ENCODE peak calls at places on chromosomes 6 and 20, in nine cellular contexts. One of them, this sample, is unnamed.

GRCh38 chr20:32448306-32449056 is 90.3 kb downstream of the ASXL1 start:
- DNase-seq in suprapubic skin: peak
- DNase-seq in prostate gland: no peak
- DNase-seq in lower leg skin: peak
- DNase-seq in breast epithelium: no peak
- DNase-seq in adrenal gland: peak
- DNase-seq in IMR-90: no peak
- DNase-seq in Peyer's patch: no peak
- DNase-seq in A549: no peak
- DNase-seq in this sample: peak

GRCh38 chr6:96803106-96803481 is 34.2 kb downstream of the GPR63 start:
- DNase-seq in suprapubic skin: no peak
- DNase-seq in prostate gland: no peak
- DNase-seq in lower leg skin: no peak
- DNase-seq in breast epithelium: no peak
- DNase-seq in adrenal gland: no peak
- DNase-seq in IMR-90: no peak
- DNase-seq in Peyer's patch: no peak
- DNase-seq in A549: no peak
- DNase-seq in this sample: no peak

GRCh38 chr6:108914235-108915022 is 66.2 kb downstream of the ARMC2 start:
- DNase-seq in suprapubic skin: no peak
- DNase-seq in prostate gland: no peak
- DNase-seq in lower leg skin: no peak
- DNase-seq in breast epithelium: no peak
- DNase-seq in adrenal gland: no peak
- DNase-seq in IMR-90: peak
- DNase-seq in Peyer's patch: no peak
- DNase-seq in A549: peak
- DNase-seq in this sample: no peak

GRCh38 chr6:168037242-168037641 is 39.8 kb downstream of the KIF25 start:
- DNase-seq in suprapubic skin: peak
- DNase-seq in prostate gland: no peak
- DNase-seq in lower leg skin: peak
- DNase-seq in breast epithelium: no peak
- DNase-seq in adrenal gland: no peak
- DNase-seq in IMR-90: no peak
- DNase-seq in Peyer's patch: no peak
- DNase-seq in A549: no peak
- DNase-seq in this sample: no peak

GRCh38 chr6:107698146-107698545 is 126.0 kb downstream of the SCML4 start:
- DNase-seq in suprapubic skin: no peak
- DNase-seq in prostate gland: no peak
- DNase-seq in lower leg skin: peak
- DNase-seq in breast epithelium: no peak
- DNase-seq in adrenal gland: no peak
- DNase-seq in IMR-90: peak
- DNase-seq in Peyer's patch: no peak
- DNase-seq in A549: no peak
- DNase-seq in this sample: no peak

GRCh38 chr20:50012282-50013263 is 29.8 kb downstream of the SNAI1 start:
- DNase-seq in suprapubic skin: no peak
- DNase-seq in prostate gland: no peak
- DNase-seq in lower leg skin: no peak
- DNase-seq in breast epithelium: no peak
- DNase-seq in adrenal gland: no peak
- DNase-seq in IMR-90: no peak
- DNase-seq in Peyer's patch: no peak
- DNase-seq in A549: no peak
- DNase-seq in this sample: no peak

GRCh38 chr6:19999319-20000191 is 162.4 kb downstream of the ID4 start:
- DNase-seq in suprapubic skin: no peak
- DNase-seq in prostate gland: no peak
- DNase-seq in lower leg skin: no peak
- DNase-seq in breast epithelium: no peak
- DNase-seq in adrenal gland: no peak
- DNase-seq in IMR-90: peak
- DNase-seq in Peyer's patch: no peak
- DNase-seq in A549: peak
- DNase-seq in this sample: no peak

GRCh38 chr6:169702640-169703246 is 817 bp downstream of the C6orf120 start:
- DNase-seq in suprapubic skin: peak
- DNase-seq in prostate gland: peak
- DNase-seq in lower leg skin: no peak
- DNase-seq in breast epithelium: no peak
- DNase-seq in adrenal gland: no peak
- DNase-seq in IMR-90: peak
- DNase-seq in Peyer's patch: no peak
- DNase-seq in A549: no peak
- DNase-seq in this sample: peak

GRCh38 chr6:89353702-89354392 is 1.3 kb upstream of the UBE2J1 start:
- DNase-seq in suprapubic skin: no peak
- DNase-seq in prostate gland: no peak
- DNase-seq in lower leg skin: no peak
- DNase-seq in breast epithelium: no peak
- DNase-seq in adrenal gland: no peak
- DNase-seq in IMR-90: no peak
- DNase-seq in Peyer's patch: no peak
- DNase-seq in A549: no peak
- DNase-seq in this sample: no peak

GRCh38 chr20:25310921-25311728 is 63.2 kb downstream of the PYGB start:
- DNase-seq in suprapubic skin: peak
- DNase-seq in prostate gland: no peak
- DNase-seq in lower leg skin: peak
- DNase-seq in breast epithelium: peak
- DNase-seq in adrenal gland: peak
- DNase-seq in IMR-90: peak
- DNase-seq in Peyer's patch: no peak
- DNase-seq in A549: no peak
- DNase-seq in this sample: no peak

GRCh38 chr20:5652626-5653573 is 97.3 kb upstream of the SHLD1 start:
- DNase-seq in suprapubic skin: no peak
- DNase-seq in prostate gland: no peak
- DNase-seq in lower leg skin: no peak
- DNase-seq in breast epithelium: no peak
- DNase-seq in adrenal gland: no peak
- DNase-seq in IMR-90: peak
- DNase-seq in Peyer's patch: no peak
- DNase-seq in A549: peak
- DNase-seq in this sample: no peak

GRCh38 chr20:44715495-44716308 is 533 bp downstream of the CCN5 start:
- DNase-seq in suprapubic skin: no peak
- DNase-seq in prostate gland: no peak
- DNase-seq in lower leg skin: no peak
- DNase-seq in breast epithelium: no peak
- DNase-seq in adrenal gland: no peak
- DNase-seq in IMR-90: no peak
- DNase-seq in Peyer's patch: peak
- DNase-seq in A549: no peak
- DNase-seq in this sample: no peak

GRCh38 chr6:13303668-13304017 is 24.7 kb downstream of the TBC1D7 start:
- DNase-seq in suprapubic skin: peak
- DNase-seq in prostate gland: no peak
- DNase-seq in lower leg skin: peak
- DNase-seq in breast epithelium: no peak
- DNase-seq in adrenal gland: peak
- DNase-seq in IMR-90: peak
- DNase-seq in Peyer's patch: peak
- DNase-seq in A549: no peak
- DNase-seq in this sample: peak
- H3K4me3 ChIP-seq in suprapubic skin: no peak
- H3K4me3 ChIP-seq in prostate gland: no peak
- H3K4me3 ChIP-seq in lower leg skin: no peak
- H3K4me3 ChIP-seq in breast epithelium: no peak
- H3K4me3 ChIP-seq in adrenal gland: no peak
- H3K4me3 ChIP-seq in IMR-90: peak
- H3K4me3 ChIP-seq in Peyer's patch: no peak
- H3K4me3 ChIP-seq in A549: no peak
- H3K4me3 ChIP-seq in this sample: no peak

DNA sequence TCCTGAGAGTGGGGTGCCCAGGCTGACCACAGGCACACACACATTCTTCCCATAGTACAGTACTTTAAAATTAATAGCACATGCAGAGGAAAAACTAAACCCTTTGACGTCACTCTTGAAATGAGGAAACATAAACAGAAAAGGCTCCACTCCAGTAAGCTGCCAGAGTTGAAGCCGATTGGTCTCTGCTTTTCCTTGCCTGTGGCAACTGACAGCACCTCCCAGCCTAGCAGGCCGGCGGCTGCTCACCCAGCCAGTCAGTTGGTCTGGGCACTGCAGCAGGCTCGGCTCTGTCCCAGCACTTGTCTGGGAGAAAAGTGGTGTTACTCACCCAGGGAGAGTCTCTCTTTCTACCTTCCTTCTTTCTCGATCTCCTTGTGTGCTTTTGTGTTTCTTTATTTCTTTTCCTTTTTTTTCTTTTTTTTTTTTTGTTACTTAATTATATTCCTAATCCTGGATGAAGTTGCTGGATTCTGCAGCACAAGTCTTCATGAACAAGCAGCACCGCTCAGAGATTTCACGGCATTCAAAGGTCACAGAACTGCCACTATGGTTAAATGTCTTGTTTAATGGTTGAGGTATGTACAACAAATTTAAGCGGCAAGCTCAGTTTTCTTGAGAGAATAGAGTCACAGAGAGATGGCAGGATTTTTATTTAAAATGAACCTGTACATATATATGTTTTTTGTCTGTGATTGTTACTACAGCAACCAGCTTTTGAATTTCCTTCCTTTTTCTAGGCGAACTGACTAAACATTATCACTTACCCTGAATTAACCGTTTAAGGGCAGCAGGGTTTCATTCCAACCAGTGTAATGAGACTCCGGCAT is at the start of gene PDE7B:
- DNase-seq in suprapubic skin: peak
- DNase-seq in prostate gland: peak
- DNase-seq in lower leg skin: peak
- DNase-seq in breast epithelium: peak
- DNase-seq in adrenal gland: peak
- DNase-seq in IMR-90: peak
- DNase-seq in Peyer's patch: peak
- DNase-seq in A549: peak
- DNase-seq in this sample: peak
- TF ChIP-seq POLR2A in suprapubic skin: peak
- TF ChIP-seq POLR2A in prostate gland: peak
- TF ChIP-seq POLR2A in lower leg skin: no peak
- TF ChIP-seq POLR2A in breast epithelium: peak
- TF ChIP-seq POLR2A in adrenal gland: peak
- TF ChIP-seq POLR2A in IMR-90: peak
- TF ChIP-seq POLR2A in Peyer's patch: peak
- TF ChIP-seq POLR2A in A549: peak
- TF ChIP-seq POLR2A in this sample: peak

GRCh38 chr20:1150968-1151367 is 32.6 kb downstream of the PSMF1 start:
- DNase-seq in suprapubic skin: no peak
- DNase-seq in prostate gland: no peak
- DNase-seq in lower leg skin: no peak
- DNase-seq in breast epithelium: no peak
- DNase-seq in adrenal gland: no peak
- DNase-seq in IMR-90: no peak
- DNase-seq in Peyer's patch: no peak
- DNase-seq in A549: no peak
- DNase-seq in this sample: no peak

GRCh38 chr20:1154734-1155133 is 30.0 kb downstream of the TMEM74B start:
- DNase-seq in suprapubic skin: no peak
- DNase-seq in prostate gland: no peak
- DNase-seq in lower leg skin: no peak
- DNase-seq in breast epithelium: no peak
- DNase-seq in adrenal gland: peak
- DNase-seq in IMR-90: no peak
- DNase-seq in Peyer's patch: no peak
- DNase-seq in A549: no peak
- DNase-seq in this sample: no peak

GRCh38 chr20:1150218-1150617 is 31.8 kb downstream of the PSMF1 start:
- DNase-seq in suprapubic skin: no peak
- DNase-seq in prostate gland: no peak
- DNase-seq in lower leg skin: no peak
- DNase-seq in breast epithelium: no peak
- DNase-seq in adrenal gland: peak
- DNase-seq in IMR-90: peak
- DNase-seq in Peyer's patch: no peak
- DNase-seq in A549: peak
- DNase-seq in this sample: no peak

GRCh38 chr20:1155342-1155741 is 29.4 kb downstream of the TMEM74B start:
- DNase-seq in suprapubic skin: no peak
- DNase-seq in prostate gland: no peak
- DNase-seq in lower leg skin: no peak
- DNase-seq in breast epithelium: no peak
- DNase-seq in adrenal gland: peak
- DNase-seq in IMR-90: no peak
- DNase-seq in Peyer's patch: no peak
- DNase-seq in A549: no peak
- DNase-seq in this sample: no peak

DNA sequence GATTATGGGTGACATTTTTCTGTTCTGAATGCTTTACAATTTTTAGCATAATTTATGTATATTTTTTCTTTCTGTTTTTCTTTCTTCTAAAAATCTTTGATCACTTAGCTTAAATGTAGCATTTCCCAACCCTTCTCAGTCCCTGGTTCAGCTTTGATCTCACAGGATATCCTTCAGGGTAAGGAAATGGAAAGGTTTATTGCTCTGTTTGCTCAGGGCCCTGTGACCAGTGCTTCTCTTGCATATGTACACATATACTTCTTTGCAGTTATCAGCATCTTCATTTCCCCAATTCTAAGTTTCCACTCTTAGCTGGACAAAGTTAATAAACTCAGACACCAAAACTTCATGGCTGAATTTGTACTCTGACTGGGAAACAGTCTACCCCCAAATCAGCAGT is 30.6 kb downstream of the TMEM74B start:
- DNase-seq in suprapubic skin: no peak
- DNase-seq in prostate gland: no peak
- DNase-seq in lower leg skin: no peak
- DNase-seq in breast epithelium: no peak
- DNase-seq in adrenal gland: peak
- DNase-seq in IMR-90: no peak
- DNase-seq in Peyer's patch: no peak
- DNase-seq in A549: no peak
- DNase-seq in this sample: no peak
- H3K4me3 ChIP-seq in suprapubic skin: no peak
- H3K4me3 ChIP-seq in prostate gland: no peak
- H3K4me3 ChIP-seq in lower leg skin: no peak
- H3K4me3 ChIP-seq in breast epithelium: no peak
- H3K4me3 ChIP-seq in adrenal gland: no peak
- H3K4me3 ChIP-seq in IMR-90: no peak
- H3K4me3 ChIP-seq in Peyer's patch: no peak
- H3K4me3 ChIP-seq in A549: no peak
- H3K4me3 ChIP-seq in this sample: no peak

DNA sequence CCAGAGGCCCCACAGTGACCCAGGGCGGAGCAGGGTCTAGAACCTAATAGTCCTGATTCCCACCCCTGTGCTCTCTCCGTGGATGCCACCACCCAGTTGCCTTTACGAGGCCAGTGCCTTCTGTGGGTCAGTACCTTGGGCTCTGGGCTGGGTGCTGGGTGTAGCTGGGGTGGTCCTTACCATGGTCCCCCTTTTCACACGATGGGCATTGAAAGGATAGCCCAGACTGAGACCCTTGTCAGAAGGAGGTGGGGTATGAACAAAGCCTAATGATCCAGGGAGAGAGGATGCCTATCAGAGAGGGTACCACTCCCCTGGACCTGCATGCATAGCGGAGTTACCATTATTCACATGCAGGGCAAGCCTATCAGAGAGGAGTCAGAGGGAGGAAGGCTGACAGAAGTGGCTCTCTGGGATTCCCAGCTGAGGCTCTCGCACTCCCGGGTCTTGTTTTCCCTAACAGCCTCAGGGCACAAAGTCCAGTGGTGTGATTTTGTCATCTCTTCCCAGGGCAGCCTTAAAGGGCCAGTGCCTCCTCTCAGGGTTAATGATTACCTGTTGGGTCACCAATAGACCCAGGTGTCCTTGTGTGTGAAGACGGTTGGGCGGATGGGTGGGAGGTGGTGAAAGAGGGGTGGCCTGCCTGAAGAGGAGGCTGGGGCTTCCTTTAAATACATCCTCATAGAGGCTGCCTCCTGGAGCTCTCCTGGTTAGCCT is 36.2 kb downstream of the VEGFA start:
- DNase-seq in suprapubic skin: no peak
- DNase-seq in prostate gland: no peak
- DNase-seq in lower leg skin: no peak
- DNase-seq in breast epithelium: no peak
- DNase-seq in adrenal gland: no peak
- DNase-seq in IMR-90: no peak
- DNase-seq in Peyer's patch: peak
- DNase-seq in A549: peak
- DNase-seq in this sample: no peak
- TF ChIP-seq POLR2A in suprapubic skin: no peak
- TF ChIP-seq POLR2A in prostate gland: no peak
- TF ChIP-seq POLR2A in lower leg skin: no peak
- TF ChIP-seq POLR2A in breast epithelium: no peak
- TF ChIP-seq POLR2A in adrenal gland: no peak
- TF ChIP-seq POLR2A in IMR-90: no peak
- TF ChIP-seq POLR2A in Peyer's patch: peak
- TF ChIP-seq POLR2A in A549: no peak
- TF ChIP-seq POLR2A in this sample: no peak